ENCODE peak calls at places on chromosomes 11 and 22, in ten cellular contexts. Q is B cell; D is brain microvascular endothelial cell; P is GM23338; I is astrocyte of the cerebellum; X is stimulated activated CD8-positive, alpha-beta memory T cell treated with anti-CD3 and anti-CD28 coated beads, Interleukin-4, amount 100 ng/mL, for 1 hour; B is stimulated activated CD4-positive, alpha-beta T cell treated with anti-CD3 and anti-CD28 coated beads, Interleukin-1b, Interleukin-23, amount 100 ng/mL, for 24 hours; M is H54; Y is thoracic aorta; E is activated CD8-positive, alpha-beta memory T cell treated with anti-CD3 and anti-CD28 coated beads, Interleukin-2, amount 50 U/mL, for 48 hours. S is an unnamed sample.

GRCh38 chr22:48135641-48136040 is 1373.2 kb downstream of the TBC1D22A start:
- DNase-seq in B (no peak), E (no peak), P (no peak), M (no peak), X (no peak), I (no peak), Q (no peak), D (no peak), Y (no peak), S (no peak)

GRCh38 chr22:49508561-49508960 is 319.1 kb downstream of the BRD1 start:
- DNase-seq in Y (no peak), I (no peak), P (no peak), E (no peak), M (no peak), Q (no peak), X (no peak), B (no peak), D (no peak), S (no peak)

GRCh38 chr22:44968736-44969135 is 41.1 kb downstream of the PHF21B start:
- DNase-seq in B (no peak), Q (no peak), M (no peak), E (no peak), I (no peak), P (peak; percentile 64), Y (no peak), X (no peak), D (no peak), S (no peak)

GRCh38 chr22:21766933-21767462 is 31.4 kb upstream of the YPEL1 start:
- DNase-seq in Q (no peak), P (no peak), E (peak; percentile 78), D (no peak), M (no peak), B (peak; percentile 20), X (peak; percentile 46), Y (no peak), I (no peak), S (no peak)

GRCh38 chr11:13169709-13170108 is 107.9 kb upstream of the BMAL1 start:
- DNase-seq in Y (no peak), D (peak; percentile 79), I (peak; percentile 87), B (no peak), M (peak; percentile 33), Q (no peak), E (no peak), X (no peak), P (no peak), S (peak; percentile 94)

GRCh38 chr11:119361056-119361787 is 14.7 kb upstream of the MFRP start:
- DNase-seq in M (peak; percentile 73), P (peak; percentile 88), E (peak; percentile 76), D (peak; percentile 70), B (peak; percentile 26), Y (no peak), Q (no peak), I (no peak), X (no peak), S (peak; percentile 59)

GRCh38 chr11:7143908-7144307 is 55.1 kb downstream of the RBMXL2 start:
- DNase-seq in X (no peak), Q (peak; percentile 3), M (no peak), P (peak; percentile 57), B (no peak), D (no peak), I (peak; percentile 20), Y (no peak), E (no peak), S (peak; percentile 7)

GRCh38 chr22:33538277-33538885 is 381.9 kb downstream of the LARGE1 start:
- DNase-seq in E (no peak), I (no peak), B (no peak), Y (no peak), M (no peak), Q (no peak), D (no peak), X (no peak), P (no peak), S (no peak)

GRCh38 chr11:111413849-111414248 is 34.8 kb upstream of the POU2AF1 start:
- DNase-seq in E (peak; percentile 67), D (no peak), P (no peak), M (no peak), Y (no peak), I (no peak), Q (no peak), B (no peak), X (no peak), S (no peak)

GRCh38 chr11:77441409-77441808 is 32.5 kb downstream of the PAK1 start:
- DNase-seq in I (no peak), D (no peak), B (no peak), M (no peak), P (no peak), Q (no peak), Y (no peak), X (no peak), E (no peak), S (no peak)

GRCh38 chr11:76700177-76701100 is 29.9 kb upstream of the LRRC32 start:
- DNase-seq in D (peak; percentile 86), P (no peak), M (peak; percentile 88), E (no peak), I (peak; percentile 45), Q (no peak), X (no peak), B (no peak), Y (no peak), S (peak; percentile 64)

GRCh38 chr11:86876716-86877234 is 76.4 kb downstream of the PRSS23 start:
- DNase-seq in Y (no peak), E (no peak), X (no peak), I (no peak), B (no peak), Q (no peak), P (peak; percentile 43), M (no peak), D (no peak), S (no peak)

GRCh38 chr11:120877746-120878365 is 146.0 kb upstream of the TBCEL start:
- DNase-seq in M (no peak), E (no peak), P (no peak), Y (no peak), I (no peak), B (no peak), X (no peak), D (no peak), Q (no peak), S (no peak)

GRCh38 chr11:73982595-73982989 is at the start of gene UCP2:
- DNase-seq in E (peak; percentile 94), I (peak; percentile 3), M (peak; percentile 55), Q (peak; percentile 87), B (peak; percentile 63), Y (peak; percentile 26), D (peak; percentile 68), X (peak; percentile 79), P (peak; percentile 84), S (peak; percentile 64)

GRCh38 chr22:44659140-44659539 is 42.9 kb upstream of the PRR5 start:
- DNase-seq in B (no peak), Q (no peak), Y (no peak), P (no peak), X (no peak), D (peak; percentile 11), M (no peak), E (no peak), I (no peak), S (no peak)

GRCh38 chr11:85941380-85941973 is 86.3 kb downstream of the CCDC83 start:
- DNase-seq in Y (no peak), Q (peak; percentile 9), P (peak; percentile 77), E (no peak), X (no peak), D (peak; percentile 60), B (no peak), M (peak; percentile 76), I (peak; percentile 37), S (peak; percentile 88)

GRCh38 chr11:34305095-34305692 is 52.6 kb downstream of the ABTB2 start:
- DNase-seq in I (peak; percentile 34), M (no peak), X (no peak), B (no peak), Y (no peak), E (no peak), Q (no peak), P (no peak), D (no peak), S (no peak)

GRCh38 chr11:111086058-111086457 is 159.5 kb upstream of the POU2AF2 start:
- DNase-seq in X (no peak), P (peak; percentile 21), E (no peak), Y (no peak), D (no peak), I (no peak), Q (no peak), M (no peak), B (no peak), S (no peak)

GRCh38 chr11:29343465-29344333 is 673.1 kb downstream of the KCNA4 start:
- DNase-seq in E (peak; percentile 64), Q (peak; percentile 14), B (no peak), Y (no peak), I (no peak), D (peak; percentile 50), X (no peak), P (peak; percentile 72), M (peak; percentile 12), S (peak; percentile 75)

GRCh38 chr11:78230161-78230877 is 41.6 kb downstream of the USP35 start:
- DNase-seq in X (no peak), Y (no peak), M (no peak), I (no peak), P (no peak), Q (no peak), D (no peak), E (no peak), B (no peak), S (peak; percentile 20)

GRCh38 chr11:130574740-130575139 is 126.3 kb downstream of the ADAMTS15 start:
- DNase-seq in Y (no peak), D (no peak), Q (no peak), I (no peak), X (no peak), P (no peak), M (no peak), E (no peak), B (no peak), S (no peak)

GRCh38 chr22:42301072-42301741 is 30.8 kb upstream of the TCF20 start:
- DNase-seq in I (no peak), X (no peak), P (no peak), Y (no peak), D (no peak), E (no peak), M (no peak), Q (no peak), B (no peak), S (no peak)

GRCh38 chr22:49016909-49017768 is 810.5 kb downstream of the BRD1 start:
- DNase-seq in D (no peak), I (no peak), X (no peak), Y (no peak), B (no peak), E (peak; percentile 12), Q (no peak), M (no peak), P (peak; percentile 0), S (no peak)

GRCh38 chr11:101441747-101442146 is 142.1 kb downstream of the TRPC6 start:
- DNase-seq in Y (peak; percentile 39), Q (no peak), X (no peak), D (peak; percentile 50), E (no peak), I (no peak), P (no peak), M (no peak), B (no peak), S (no peak)

GRCh38 chr11:84249344-84250135 is 963.4 kb upstream of the CCDC90B start:
- DNase-seq in E (no peak), B (no peak), M (no peak), Q (no peak), P (no peak), X (no peak), D (no peak), I (no peak), Y (no peak), S (peak; percentile 46)

GRCh38 chr11:46277623-46278386 is at the start of gene CREB3L1:
- DNase-seq in B (no peak), M (no peak), P (peak; percentile 61), Q (no peak), Y (no peak), X (no peak), D (no peak), I (no peak), E (no peak), S (no peak)

GRCh38 chr22:38316340-38317236 is 645 bp downstream of the CSNK1E start:
- DNase-seq in E (peak; percentile 77), P (peak; percentile 60), Q (peak; percentile 80), B (no peak), X (no peak), M (peak; percentile 25), I (no peak), D (no peak), Y (no peak), S (peak; percentile 60)

GRCh38 chr22:40400173-40400572 is 29.8 kb downstream of the SGSM3 start:
- DNase-seq in M (no peak), I (no peak), B (no peak), Y (no peak), P (no peak), Q (peak; percentile 78), X (no peak), D (no peak), E (peak; percentile 73), S (no peak)